ENCODE peak calls at places on chromosomes 7 and 10, in four cellular contexts. X is GM12878, D is HepG2, A is K562. Y is an unnamed sample.

GRCh38 chr7:69180662-69181061 is 417.6 kb upstream of the AUTS2 start:
- DNase-seq in X (no peak), D (no peak), A (no peak), Y (no peak)

GRCh38 chr7:30245913-30246312 is 38.5 kb upstream of the ZNRF2 start:
- DNase-seq in X (no peak), D (no peak), A (no peak), Y (no peak)

GRCh38 chr7:41313171-41313570 is 389.7 kb downstream of the INHBA start:
- DNase-seq in X (no peak), D (no peak), A (no peak), Y (no peak)

GRCh38 chr10:106467506-106467905 is 697.0 kb downstream of the SORCS1 start:
- DNase-seq in X (no peak), D (no peak), A (no peak), Y (no peak)

GRCh38 chr10:28939352-28940157 is 262.2 kb downstream of the BAMBI start:
- DNase-seq in X (no peak), D (peak), A (peak), Y (peak)

GRCh38 chr10:58781873-58782488 is 269.3 kb downstream of the BICC1 start:
- DNase-seq in X (peak), D (peak), A (peak), Y (peak)

GRCh38 chr7:5643280-5643679 is 138.2 kb downstream of the RNF216 start:
- DNase-seq in X (no peak), D (no peak), A (no peak), Y (peak)

GRCh38 chr7:112140600-112140999 is 65.6 kb downstream of the DOCK4 start:
- DNase-seq in X (no peak), D (no peak), A (no peak), Y (no peak)

GRCh38 chr10:31928531-31929259 is at the start of gene ARHGAP12:
- DNase-seq in X (no peak), D (peak), A (peak), Y (peak)

GRCh38 chr7:130143334-130143732 is 61.9 kb downstream of the TMEM209 start:
- DNase-seq in X (no peak), D (no peak), A (no peak), Y (no peak)

GRCh38 chr10:132876967-132877366 is 65.4 kb downstream of the CFAP46 start:
- DNase-seq in X (no peak), D (no peak), A (no peak), Y (no peak)

GRCh38 chr7:129784783-129785456 is 167.8 kb downstream of the UBE2H start:
- DNase-seq in X (peak), D (no peak), A (peak), Y (no peak)

GRCh38 chr10:7054915-7055314 is 355.9 kb downstream of the SFMBT2 start:
- DNase-seq in X (no peak), D (no peak), A (peak), Y (peak)

GRCh38 chr10:67723601-67724000 is 27.6 kb upstream of the CTNNA3 start:
- DNase-seq in X (no peak), D (no peak), A (no peak), Y (no peak)

GRCh38 chr10:124872681-124873080 is 69.2 kb upstream of the ZRANB1 start:
- DNase-seq in X (no peak), D (no peak), A (no peak), Y (no peak)

GRCh38 chr10:84632866-84633265 is 304.5 kb downstream of the CCSER2 start:
- DNase-seq in X (no peak), D (peak), A (no peak), Y (peak)

GRCh38 chr7:158975526-158976467 is 119.4 kb downstream of the DYNC2I1 start:
- DNase-seq in X (no peak), D (peak), A (peak), Y (no peak)

GRCh38 chr10:535953-536352 is 153.5 kb downstream of the DIP2C start:
- DNase-seq in X (no peak), D (no peak), A (no peak), Y (no peak)

GRCh38 chr10:117609095-117609821 is 66.7 kb downstream of the EMX2 start:
- DNase-seq in X (no peak), D (peak), A (no peak), Y (peak)

GRCh38 chr10:80457554-80458262 is 3.6 kb downstream of the TSPAN14 start:
- DNase-seq in X (no peak), D (peak), A (no peak), Y (no peak)

GRCh38 chr10:131141645-131142445 is 169.7 kb downstream of the TCERG1L start:
- DNase-seq in X (no peak), D (no peak), A (no peak), Y (no peak)

GRCh38 chr7:104328970-104329825 is 795 bp downstream of the LHFPL3 start:
- DNase-seq in X (no peak), D (no peak), A (no peak), Y (no peak)

GRCh38 chr7:140260767-140261486 is 84.1 kb upstream of the KDM7A start:
- DNase-seq in X (no peak), D (no peak), A (no peak), Y (no peak)

GRCh38 chr10:3193751-3194150 is 21.2 kb upstream of the PITRM1 start:
- DNase-seq in X (no peak), D (no peak), A (no peak), Y (no peak)

GRCh38 chr10:63711866-63712716 is 190.9 kb downstream of the REEP3 start:
- DNase-seq in X (no peak), D (peak), A (no peak), Y (peak)

GRCh38 chr10:26755443-26755903 is 58.0 kb downstream of the PDSS1 start:
- DNase-seq in X (peak), D (no peak), A (no peak), Y (peak)

GRCh38 chr10:71845410-71846406 is 5.3 kb downstream of the PSAP start:
- DNase-seq in X (no peak), D (no peak), A (no peak), Y (no peak)

GRCh38 chr10:19803676-19804075 is 12.6 kb upstream of the PLXDC2 start:
- DNase-seq in X (no peak), D (no peak), A (no peak), Y (no peak)

GRCh38 chr10:92411406-92411805 is 120.4 kb downstream of the MARCHF5 start:
- DNase-seq in X (no peak), D (no peak), A (no peak), Y (no peak)

GRCh38 chr10:85927952-85928677 is 438.5 kb downstream of the GRID1 start:
- DNase-seq in X (no peak), D (no peak), A (no peak), Y (no peak)
- TF ChIP-seq JUNB in X (no peak), D (no peak), A (no peak), Y (no peak)

GRCh38 chr7:47231081-47231480 is 350.8 kb downstream of the TNS3 start:
- DNase-seq in X (no peak), D (no peak), A (no peak), Y (no peak)
- TF ChIP-seq MYC in X (no peak), D (no peak), A (no peak), Y (no peak)

GRCh38 chr7:17152698-17153097 is 145.8 kb upstream of the AHR start:
- DNase-seq in X (no peak), D (no peak), A (no peak), Y (no peak)
- TF ChIP-seq JUNB in X (peak), D (no peak), A (no peak), Y (no peak)

GRCh38 chr7:106126170-106126938 is 14.2 kb upstream of the SYPL1 start:
- DNase-seq in X (no peak), D (no peak), A (no peak), Y (no peak)

GRCh38 chr7:106125417-106125816 is 13.3 kb upstream of the SYPL1 start:
- DNase-seq in X (no peak), D (no peak), A (no peak), Y (no peak)

GRCh38 chr7:106129291-106129690 is 17.2 kb upstream of the SYPL1 start:
- DNase-seq in X (no peak), D (no peak), A (no peak), Y (no peak)

GRCh38 chr7:106128846-106129245 is 16.7 kb upstream of the SYPL1 start:
- DNase-seq in X (no peak), D (no peak), A (no peak), Y (no peak)

GRCh38 chr7:106127984-106128780 is 16.1 kb upstream of the SYPL1 start:
- DNase-seq in X (no peak), D (no peak), A (no peak), Y (no peak)
- TF ChIP-seq MYC in X (no peak), D (no peak), A (no peak), Y (no peak)

GRCh38 chr7:131183611-131184119 is 144.0 kb upstream of the MKLN1 start:
- DNase-seq in X (no peak), D (no peak), A (no peak), Y (no peak)
- TF ChIP-seq JUNB in X (no peak), D (no peak), A (no peak), Y (no peak)

Y was measured in A549.